ENCODE peak calls at places on chromosomes 7 and 10, in eight cellular contexts. One of them, this sample, is unnamed.

GRCh38 chr7:131424219-131424822 is 96.6 kb downstream of the MKLN1 start:
- DNase-seq in CD4-positive, alpha-beta T cell: no peak
- DNase-seq in EL: peak; percentile 44
- DNase-seq in NCI-H1105: peak; percentile 27
- DNase-seq in KBM-7: peak; percentile 63
- DNase-seq in lower leg skin: no peak
- DNase-seq in stomach: no peak
- DNase-seq in hepatic stellate cell: peak; percentile 7
- DNase-seq in this sample: no peak

GRCh38 chr10:92855560-92855959 is 7.2 kb downstream of the EXOC6 start:
- DNase-seq in stomach: no peak
- DNase-seq in KBM-7: no peak
- DNase-seq in EL: no peak
- DNase-seq in NCI-H1105: no peak
- DNase-seq in hepatic stellate cell: no peak
- DNase-seq in CD4-positive, alpha-beta T cell: no peak
- DNase-seq in lower leg skin: no peak
- DNase-seq in this sample: no peak

GRCh38 chr7:86598311-86598710 is 45.4 kb upstream of the GRM3 start:
- DNase-seq in lower leg skin: no peak
- DNase-seq in CD4-positive, alpha-beta T cell: no peak
- DNase-seq in stomach: no peak
- DNase-seq in hepatic stellate cell: no peak
- DNase-seq in NCI-H1105: no peak
- DNase-seq in KBM-7: peak; percentile 18
- DNase-seq in EL: peak; percentile 0
- DNase-seq in this sample: peak; percentile 30

GRCh38 chr7:95840953-95841950 is 68.9 kb downstream of the DYNC1I1 start:
- DNase-seq in NCI-H1105: no peak
- DNase-seq in stomach: no peak
- DNase-seq in lower leg skin: no peak
- DNase-seq in KBM-7: peak; percentile 46
- DNase-seq in CD4-positive, alpha-beta T cell: no peak
- DNase-seq in EL: peak; percentile 15
- DNase-seq in hepatic stellate cell: no peak
- DNase-seq in this sample: no peak

GRCh38 chr7:100825760-100826545 is 1.4 kb downstream of the EPHB4 start:
- DNase-seq in KBM-7: peak; percentile 35
- DNase-seq in lower leg skin: no peak
- DNase-seq in hepatic stellate cell: peak; percentile 47
- DNase-seq in CD4-positive, alpha-beta T cell: no peak
- DNase-seq in stomach: no peak
- DNase-seq in EL: peak; percentile 69
- DNase-seq in NCI-H1105: no peak
- DNase-seq in this sample: no peak

GRCh38 chr7:8481752-8482446 is 48.5 kb downstream of the NXPH1 start:
- DNase-seq in NCI-H1105: no peak
- DNase-seq in stomach: no peak
- DNase-seq in hepatic stellate cell: no peak
- DNase-seq in EL: no peak
- DNase-seq in CD4-positive, alpha-beta T cell: no peak
- DNase-seq in lower leg skin: no peak
- DNase-seq in KBM-7: peak; percentile 21
- DNase-seq in this sample: no peak

GRCh38 chr10:122786269-122786668 is 59.4 kb downstream of the CUZD1 start:
- DNase-seq in hepatic stellate cell: peak; percentile 40
- DNase-seq in CD4-positive, alpha-beta T cell: no peak
- DNase-seq in NCI-H1105: no peak
- DNase-seq in stomach: no peak
- DNase-seq in EL: peak; percentile 29
- DNase-seq in lower leg skin: no peak
- DNase-seq in KBM-7: peak; percentile 24
- DNase-seq in this sample: no peak

GRCh38 chr7:155788616-155789000 is 23.7 kb downstream of the SHH start:
- DNase-seq in CD4-positive, alpha-beta T cell: no peak
- DNase-seq in lower leg skin: no peak
- DNase-seq in EL: peak; percentile 34
- DNase-seq in stomach: no peak
- DNase-seq in NCI-H1105: no peak
- DNase-seq in hepatic stellate cell: no peak
- DNase-seq in KBM-7: no peak
- DNase-seq in this sample: peak; percentile 64

GRCh38 chr7:28410628-28411578 is 1.4 kb upstream of the CREB5 start:
- DNase-seq in stomach: no peak
- DNase-seq in hepatic stellate cell: peak; percentile 8
- DNase-seq in KBM-7: peak; percentile 42
- DNase-seq in NCI-H1105: peak; percentile 10
- DNase-seq in lower leg skin: peak; percentile 91
- DNase-seq in EL: peak; percentile 51
- DNase-seq in CD4-positive, alpha-beta T cell: no peak
- DNase-seq in this sample: peak; percentile 85

GRCh38 chr10:128664729-128665128 is 538.5 kb upstream of the MKI67 start:
- DNase-seq in CD4-positive, alpha-beta T cell: no peak
- DNase-seq in lower leg skin: no peak
- DNase-seq in EL: no peak
- DNase-seq in hepatic stellate cell: no peak
- DNase-seq in KBM-7: peak; percentile 0
- DNase-seq in NCI-H1105: no peak
- DNase-seq in stomach: no peak
- DNase-seq in this sample: no peak

GRCh38 chr10:6841746-6842145 is 261.7 kb upstream of the PRKCQ start:
- DNase-seq in CD4-positive, alpha-beta T cell: no peak
- DNase-seq in KBM-7: no peak
- DNase-seq in stomach: no peak
- DNase-seq in lower leg skin: no peak
- DNase-seq in NCI-H1105: no peak
- DNase-seq in hepatic stellate cell: no peak
- DNase-seq in EL: no peak
- DNase-seq in this sample: no peak

GRCh38 chr10:8738987-8739386 is 684.5 kb downstream of the GATA3 start:
- DNase-seq in CD4-positive, alpha-beta T cell: no peak
- DNase-seq in hepatic stellate cell: no peak
- DNase-seq in KBM-7: no peak
- DNase-seq in EL: no peak
- DNase-seq in lower leg skin: no peak
- DNase-seq in stomach: no peak
- DNase-seq in NCI-H1105: no peak
- DNase-seq in this sample: no peak

GRCh38 chr10:31574566-31574965 is 255.6 kb downstream of the ZEB1 start:
- DNase-seq in hepatic stellate cell: no peak
- DNase-seq in lower leg skin: no peak
- DNase-seq in KBM-7: no peak
- DNase-seq in NCI-H1105: no peak
- DNase-seq in EL: no peak
- DNase-seq in stomach: no peak
- DNase-seq in CD4-positive, alpha-beta T cell: no peak
- DNase-seq in this sample: no peak

GRCh38 chr10:29962451-29962850 is 96.9 kb downstream of the JCAD start:
- DNase-seq in NCI-H1105: no peak
- DNase-seq in EL: no peak
- DNase-seq in lower leg skin: no peak
- DNase-seq in KBM-7: no peak
- DNase-seq in stomach: no peak
- DNase-seq in hepatic stellate cell: no peak
- DNase-seq in CD4-positive, alpha-beta T cell: no peak
- DNase-seq in this sample: no peak

GRCh38 chr7:1505731-1506550 is 1.8 kb upstream of the INTS1 start:
- DNase-seq in lower leg skin: no peak
- DNase-seq in KBM-7: peak; percentile 64
- DNase-seq in hepatic stellate cell: no peak
- DNase-seq in stomach: no peak
- DNase-seq in EL: no peak
- DNase-seq in NCI-H1105: no peak
- DNase-seq in CD4-positive, alpha-beta T cell: no peak
- DNase-seq in this sample: peak; percentile 52

GRCh38 chr7:158809596-158809995 is 19.7 kb downstream of the ESYT2 start:
- DNase-seq in CD4-positive, alpha-beta T cell: no peak
- DNase-seq in hepatic stellate cell: no peak
- DNase-seq in EL: no peak
- DNase-seq in KBM-7: peak; percentile 42
- DNase-seq in NCI-H1105: no peak
- DNase-seq in lower leg skin: no peak
- DNase-seq in stomach: no peak
- DNase-seq in this sample: no peak

GRCh38 chr7:7761974-7762769 is 43.8 kb upstream of the RPA3 start:
- DNase-seq in stomach: no peak
- DNase-seq in EL: peak; percentile 57
- DNase-seq in KBM-7: peak; percentile 21
- DNase-seq in hepatic stellate cell: peak; percentile 12
- DNase-seq in lower leg skin: no peak
- DNase-seq in CD4-positive, alpha-beta T cell: no peak
- DNase-seq in NCI-H1105: no peak
- DNase-seq in this sample: no peak

GRCh38 chr7:82945480-82945879 is 217.2 kb downstream of the PCLO start:
- DNase-seq in lower leg skin: no peak
- DNase-seq in stomach: no peak
- DNase-seq in EL: no peak
- DNase-seq in NCI-H1105: no peak
- DNase-seq in CD4-positive, alpha-beta T cell: no peak
- DNase-seq in hepatic stellate cell: no peak
- DNase-seq in KBM-7: no peak
- DNase-seq in this sample: no peak

GRCh38 chr7:157408258-157409101 is 71.7 kb downstream of the DNAJB6 start:
- DNase-seq in CD4-positive, alpha-beta T cell: no peak
- DNase-seq in EL: no peak
- DNase-seq in KBM-7: no peak
- DNase-seq in stomach: no peak
- DNase-seq in lower leg skin: no peak
- DNase-seq in NCI-H1105: no peak
- DNase-seq in hepatic stellate cell: no peak
- DNase-seq in this sample: peak; percentile 21

GRCh38 chr7:29607889-29608288 is 44.3 kb downstream of the PRR15 start:
- DNase-seq in hepatic stellate cell: no peak
- DNase-seq in stomach: peak; percentile 39
- DNase-seq in KBM-7: no peak
- DNase-seq in NCI-H1105: no peak
- DNase-seq in lower leg skin: no peak
- DNase-seq in EL: peak; percentile 66
- DNase-seq in CD4-positive, alpha-beta T cell: no peak
- DNase-seq in this sample: no peak

GRCh38 chr7:24980695-24981543 is 941 bp upstream of the OSBPL3 start:
- DNase-seq in NCI-H1105: no peak
- DNase-seq in CD4-positive, alpha-beta T cell: peak; percentile 6
- DNase-seq in lower leg skin: no peak
- DNase-seq in stomach: peak; percentile 51
- DNase-seq in EL: peak; percentile 65
- DNase-seq in KBM-7: no peak
- DNase-seq in hepatic stellate cell: peak; percentile 33
- DNase-seq in this sample: peak; percentile 76

GRCh38 chr7:47678641-47679380 is 96.9 kb upstream of the TNS3 start:
- DNase-seq in NCI-H1105: no peak
- DNase-seq in KBM-7: no peak
- DNase-seq in EL: no peak
- DNase-seq in hepatic stellate cell: no peak
- DNase-seq in CD4-positive, alpha-beta T cell: no peak
- DNase-seq in lower leg skin: no peak
- DNase-seq in stomach: no peak
- DNase-seq in this sample: no peak

GRCh38 chr10:124206616-124207015 is 113.2 kb upstream of the CHST15 start:
- DNase-seq in EL: no peak
- DNase-seq in KBM-7: no peak
- DNase-seq in stomach: no peak
- DNase-seq in NCI-H1105: no peak
- DNase-seq in CD4-positive, alpha-beta T cell: no peak
- DNase-seq in lower leg skin: peak; percentile 60
- DNase-seq in hepatic stellate cell: no peak
- DNase-seq in this sample: no peak

GRCh38 chr7:158650821-158651225 is 53.8 kb downstream of the NCAPG2 start:
- DNase-seq in KBM-7: no peak
- DNase-seq in stomach: no peak
- DNase-seq in lower leg skin: no peak
- DNase-seq in CD4-positive, alpha-beta T cell: no peak
- DNase-seq in EL: peak; percentile 79
- DNase-seq in hepatic stellate cell: peak; percentile 92
- DNase-seq in NCI-H1105: no peak
- DNase-seq in this sample: no peak

This sample was measured in aorta.